ENCODE peak calls at places on chromosomes 2 and 18, in eight cellular contexts. W, L, C, M, D, Q, B and Y are unnamed samples.

GRCh38 chr2:118470297-118470696 is 377.2 kb downstream of the EN1 start:
- DNase-seq in W (no peak), C (no peak), Q (no peak), B (no peak), D (no peak), L (no peak), M (no peak), Y (no peak)

GRCh38 chr2:133579295-133579694 is 11.0 kb upstream of the NCKAP5 start:
- DNase-seq in D (no peak), L (peak), M (no peak), Q (peak), C (no peak), B (peak), W (no peak), Y (peak)

GRCh38 chr18:68469049-68469625 is 245.8 kb downstream of the TMX3 start:
- DNase-seq in B (no peak), M (no peak), L (no peak), C (no peak), Q (no peak), D (no peak), W (no peak), Y (no peak)

GRCh38 chr2:75560022-75560767 is 544 bp downstream of the EVA1A start:
- DNase-seq in D (no peak), Q (peak), L (peak), C (no peak), B (peak), M (peak), W (no peak), Y (peak)

GRCh38 chr2:239991689-239992314 is 33.3 kb downstream of the NDUFA10 start:
- DNase-seq in C (peak), B (peak), Q (peak), D (peak), W (peak), M (peak), L (no peak), Y (peak)

GRCh38 chr2:171400395-171400794 is 33.4 kb downstream of the METTL8 start:
- DNase-seq in L (no peak), Q (no peak), B (no peak), D (no peak), C (no peak), W (no peak), M (no peak), Y (no peak)

GRCh38 chr2:217604527-217605279 is 398.1 kb downstream of the TNS1 start:
- DNase-seq in D (no peak), B (no peak), M (peak), W (peak), Q (no peak), L (peak), C (no peak), Y (no peak)

GRCh38 chr2:150267651-150268415 is 219.6 kb downstream of the RND3 start:
- DNase-seq in B (no peak), L (no peak), D (no peak), C (no peak), M (no peak), Q (no peak), W (no peak), Y (no peak)

GRCh38 chr2:64491426-64491825 is 32.7 kb upstream of the AFTPH start:
- DNase-seq in D (no peak), Q (peak), B (peak), M (no peak), L (no peak), C (no peak), W (no peak), Y (no peak)

GRCh38 chr18:35122586-35123224 is 81.5 kb downstream of the MAPRE2 start:
- DNase-seq in M (peak), Q (no peak), L (no peak), D (no peak), W (peak), C (no peak), B (peak), Y (no peak)

GRCh38 chr2:33278245-33278943 is 198.1 kb upstream of the RASGRP3 start:
- DNase-seq in Q (no peak), W (no peak), B (no peak), M (no peak), C (no peak), L (no peak), D (no peak), Y (no peak)

GRCh38 chr18:48475635-48476549 is 62.9 kb upstream of the CTIF start:
- DNase-seq in D (peak), M (peak), Q (peak), L (no peak), C (peak), B (peak), W (peak), Y (peak)

GRCh38 chr18:66560092-66560491 is 43.8 kb downstream of the CDH19 start:
- DNase-seq in Q (peak), L (no peak), D (peak), W (peak), M (no peak), C (no peak), B (peak), Y (peak)

GRCh38 chr18:36572135-36572856 is 256.5 kb downstream of the TPGS2 start:
- DNase-seq in M (peak), Q (peak), D (peak), W (peak), C (peak), B (peak), L (no peak), Y (peak)

GRCh38 chr2:73985318-73986084 is 791 bp downstream of the TET3 start:
- DNase-seq in B (no peak), W (no peak), C (no peak), M (peak), L (peak), D (peak), Q (no peak), Y (no peak)

GRCh38 chr2:227513113-227513512 is 41.2 kb downstream of the AGFG1 start:
- DNase-seq in C (no peak), D (no peak), M (peak), W (no peak), Q (peak), L (no peak), B (no peak), Y (peak)

GRCh38 chr18:22822024-22822423 is 111.1 kb upstream of the RBBP8 start:
- DNase-seq in Q (peak), W (no peak), C (peak), L (no peak), B (peak), D (no peak), M (no peak), Y (peak)

GRCh38 chr2:127584516-127585033 is 49.1 kb downstream of the MYO7B start:
- DNase-seq in B (no peak), Q (no peak), C (no peak), W (no peak), M (no peak), D (no peak), L (no peak), Y (no peak)

GRCh38 chr2:176507736-176508135 is 238.5 kb downstream of the MTX2 start:
- DNase-seq in M (no peak), Q (no peak), D (no peak), W (no peak), L (no peak), C (no peak), B (no peak), Y (no peak)

GRCh38 chr2:237441605-237442004 is 27.6 kb upstream of the COL6A3 start:
- DNase-seq in L (no peak), W (no peak), B (peak), M (peak), C (no peak), Q (peak), D (no peak), Y (no peak)

GRCh38 chr2:198657520-198658121 is 800.1 kb downstream of the SATB2 start:
- DNase-seq in D (peak), B (peak), L (no peak), C (peak), Q (peak), M (peak), W (no peak), Y (peak)

GRCh38 chr2:43424262-43425207 is 171.3 kb downstream of the THADA start:
- DNase-seq in C (no peak), D (peak), Q (peak), W (no peak), L (no peak), B (no peak), M (no peak), Y (no peak)

GRCh38 chr2:46135230-46135555 is 162.0 kb upstream of the EPAS1 start:
- DNase-seq in L (no peak), B (no peak), W (no peak), M (no peak), D (no peak), Q (no peak), C (no peak), Y (peak)

GRCh38 chr2:36671731-36672130 is 24.8 kb upstream of the VIT start:
- DNase-seq in Q (no peak), C (no peak), W (no peak), D (no peak), M (no peak), B (no peak), L (no peak), Y (no peak)

GRCh38 chr2:113872201-113872600 is 17.7 kb upstream of the ACTR3 start:
- DNase-seq in Q (no peak), W (no peak), M (no peak), L (no peak), B (peak), D (no peak), C (no peak), Y (no peak)

GRCh38 chr2:188046437-188046836 is 245.2 kb upstream of the GULP1 start:
- DNase-seq in M (no peak), L (no peak), Q (peak), D (no peak), C (no peak), W (no peak), B (peak), Y (peak)

GRCh38 chr2:119683717-119684443 is 4.9 kb downstream of the TMEM177 start:
- DNase-seq in Q (peak), D (no peak), B (no peak), C (no peak), W (no peak), M (peak), L (no peak), Y (no peak)

GRCh38 chr2:55431982-55432627 is 12.4 kb upstream of the CCDC88A start:
- DNase-seq in L (no peak), C (peak), B (no peak), W (no peak), D (peak), M (peak), Q (peak), Y (peak)

GRCh38 chr2:26724004-26724750 is 31.7 kb downstream of the KCNK3 start:
- DNase-seq in L (peak), M (no peak), W (no peak), Q (peak), D (peak), C (peak), B (peak), Y (peak)

GRCh38 chr2:221530653-221531037 is 41.5 kb downstream of the EPHA4 start:
- DNase-seq in B (no peak), D (no peak), W (no peak), Q (no peak), C (no peak), M (no peak), L (no peak), Y (no peak)

GRCh38 chr2:32773409-32773808 is 145.6 kb downstream of the TTC27 start:
- DNase-seq in C (no peak), B (no peak), D (no peak), L (no peak), Q (no peak), W (no peak), M (no peak), Y (no peak)

GRCh38 chr2:233556756-233557736 is 9.5 kb downstream of the USP40 start:
- DNase-seq in Q (peak), D (no peak), C (no peak), L (no peak), M (no peak), B (peak), W (no peak), Y (peak)

GRCh38 chr2:56084117-56084936 is 99.5 kb upstream of the CCDC85A start:
- DNase-seq in M (no peak), Q (no peak), W (no peak), C (no peak), B (no peak), D (no peak), L (no peak), Y (no peak)

GRCh38 chr2:54409752-54410151 is 46.4 kb upstream of the SPTBN1 start:
- DNase-seq in D (no peak), W (peak), M (no peak), B (no peak), C (no peak), Q (no peak), L (no peak), Y (no peak)

GRCh38 chr2:237585590-237586221 is 4.8 kb downstream of the RAB17 start:
- DNase-seq in C (no peak), L (no peak), B (no peak), Q (no peak), W (no peak), M (no peak), D (peak), Y (no peak)

GRCh38 chr2:54461251-54461650 is 5.1 kb downstream of the SPTBN1 start:
- DNase-seq in D (no peak), M (no peak), B (peak), Q (peak), W (no peak), C (no peak), L (no peak), Y (no peak)

GRCh38 chr2:64114063-64114911 is 29.9 kb downstream of the PELI1 start:
- DNase-seq in D (no peak), W (no peak), M (no peak), C (no peak), Q (peak), L (no peak), B (peak), Y (peak)

GRCh38 chr2:122236152-122236892 is 480.9 kb downstream of the TSN start:
- DNase-seq in Q (peak), W (no peak), M (peak), D (no peak), B (no peak), C (no peak), L (no peak), Y (no peak)

GRCh38 chr2:229795058-229795457 is 80.7 kb upstream of the DNER start:
- DNase-seq in Q (no peak), M (no peak), D (no peak), W (no peak), B (no peak), C (no peak), L (no peak), Y (no peak)

GRCh38 chr2:241269707-241270520 is 45.6 kb downstream of the HDLBP start:
- DNase-seq in C (no peak), L (no peak), W (no peak), M (no peak), B (no peak), D (no peak), Q (no peak), Y (no peak)
- H3K27ac ChIP-seq in C (no peak), L (no peak), W (no peak), M (no peak), B (no peak), D (no peak), Q (no peak), Y (no peak)

GRCh38 chr2:156436477-156437085 is 402 bp downstream of the GPD2 start:
- DNase-seq in B (no peak), M (no peak), D (no peak), C (no peak), L (no peak), W (no peak), Q (peak), Y (peak)

GRCh38 chr2:156435392-156435724 is 821 bp upstream of the GPD2 start:
- DNase-seq in L (no peak), M (peak), W (peak), C (no peak), D (no peak), B (no peak), Q (no peak), Y (no peak)

GRCh38 chr2:156437272-156437671 is 1.1 kb downstream of the GPD2 start:
- DNase-seq in Q (peak), B (no peak), L (no peak), D (no peak), C (no peak), M (no peak), W (peak), Y (no peak)

GRCh38 chr2:156435725-156436476 is at the start of gene GPD2:
- DNase-seq in B (peak), Q (peak), D (no peak), L (peak), W (peak), C (peak), M (peak), Y (peak)

DNA sequence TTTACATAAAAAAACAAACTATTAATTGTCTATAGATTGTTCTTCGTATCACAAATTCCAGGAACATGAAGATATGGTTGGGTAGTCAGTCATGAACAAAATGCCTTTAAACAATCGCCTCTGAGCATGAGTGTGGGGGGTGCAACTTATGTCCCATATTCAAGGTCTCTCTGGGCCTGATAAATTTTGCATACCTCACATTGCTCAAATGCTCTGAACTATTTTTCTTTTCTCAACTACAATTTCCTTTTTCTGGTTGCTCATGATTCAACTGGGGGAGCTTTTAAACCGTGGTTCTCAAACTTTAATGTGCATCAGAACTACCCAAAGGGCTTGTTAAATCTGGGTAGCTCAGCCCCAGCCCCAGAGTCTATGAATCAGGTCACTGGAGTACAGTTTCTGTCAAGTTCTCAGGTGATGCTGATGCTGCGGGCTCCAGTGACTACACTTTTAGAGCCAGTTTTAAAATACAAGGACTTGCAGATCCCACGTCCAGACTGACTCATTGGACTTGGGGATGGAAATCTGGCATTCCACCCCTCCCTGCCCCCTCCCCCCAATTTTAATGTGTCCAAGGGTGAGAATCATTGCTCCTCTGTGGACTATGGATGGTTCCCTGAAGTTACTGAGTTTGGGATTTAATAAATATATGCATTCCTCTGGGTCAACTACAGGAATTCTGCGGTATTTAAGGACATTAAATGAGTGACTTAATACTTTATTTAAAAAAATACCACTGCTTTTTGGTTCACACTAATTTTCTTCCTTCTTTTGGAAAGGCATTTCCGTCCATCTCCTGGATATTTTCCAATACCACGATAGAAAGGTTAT is 1.5 kb upstream of the GPD2 start:
- DNase-seq in L (no peak), D (no peak), C (no peak), W (no peak), B (peak), M (no peak), Q (no peak), Y (no peak)
- H3K27ac ChIP-seq in L (peak), D (no peak), C (peak), W (peak), B (peak), M (peak), Q (peak), Y (peak)

GRCh38 chr2:99850076-99850710 is 292.2 kb downstream of the AFF3 start:
- DNase-seq in L (no peak), D (no peak), B (no peak), M (no peak), Q (peak), W (no peak), C (no peak), Y (no peak)
- H3K27ac ChIP-seq in L (no peak), D (no peak), B (no peak), M (no peak), Q (no peak), W (no peak), C (no peak), Y (no peak)

GRCh38 chr2:86037141-86037794 is 68.4 kb downstream of the POLR1A start:
- DNase-seq in M (no peak), Q (peak), B (peak), D (no peak), W (no peak), L (peak), C (no peak), Y (peak)

GRCh38 chr2:86038291-86039081 is 67.2 kb downstream of the POLR1A start:
- DNase-seq in Q (peak), L (no peak), W (no peak), D (no peak), M (no peak), B (no peak), C (no peak), Y (peak)

GRCh38 chr2:86036790-86037138 is 68.9 kb downstream of the POLR1A start:
- DNase-seq in D (no peak), Q (no peak), L (no peak), M (no peak), B (no peak), C (no peak), W (no peak), Y (no peak)

GRCh38 chr2:86039178-86039962 is 66.3 kb downstream of the POLR1A start:
- DNase-seq in B (no peak), D (no peak), L (no peak), C (no peak), W (no peak), M (no peak), Q (no peak), Y (no peak)

DNA sequence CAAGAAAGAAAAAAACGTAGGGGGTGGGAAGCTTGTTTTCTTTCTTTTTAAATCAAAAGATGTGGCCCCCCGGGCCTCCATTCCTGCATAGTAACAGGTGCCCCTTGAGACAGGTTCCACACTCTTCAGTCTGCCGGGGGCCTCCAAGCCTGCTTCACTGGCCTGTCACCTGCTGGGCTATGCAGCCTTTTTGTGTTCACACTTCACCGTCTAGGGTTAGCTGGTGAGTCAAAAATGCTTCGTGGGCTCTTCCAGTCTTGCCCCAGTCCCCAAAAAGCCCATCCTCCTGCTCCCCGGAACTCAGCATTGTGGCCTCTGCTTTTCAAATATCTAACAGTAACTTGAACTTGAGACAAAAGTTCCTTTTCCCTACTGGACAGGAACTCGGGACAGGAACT is 67.9 kb downstream of the POLR1A start:
- DNase-seq in C (no peak), B (no peak), Q (no peak), W (no peak), D (no peak), L (no peak), M (no peak), Y (no peak)
- H3K27ac ChIP-seq in C (no peak), B (no peak), Q (peak), W (peak), D (no peak), L (peak), M (no peak), Y (peak)

GRCh38 chr18:44715841-44716240 is 35.2 kb downstream of the SETBP1 start:
- DNase-seq in B (no peak), D (no peak), W (no peak), Q (no peak), C (no peak), L (no peak), M (no peak), Y (no peak)
- H3K27ac ChIP-seq in B (no peak), D (no peak), W (no peak), Q (no peak), C (no peak), L (no peak), M (no peak), Y (no peak)

GRCh38 chr2:47535073-47535472 is 132.1 kb downstream of the MSH2 start:
- DNase-seq in W (no peak), C (no peak), L (no peak), Q (no peak), D (no peak), M (no peak), B (no peak), Y (no peak)
- H3K27ac ChIP-seq in W (no peak), C (no peak), L (no peak), Q (no peak), D (no peak), M (peak), B (no peak), Y (no peak)

GRCh38 chr2:28665041-28665704 is 86.5 kb upstream of the PPP1CB start:
- DNase-seq in Q (peak), M (peak), W (no peak), L (peak), B (peak), D (no peak), C (no peak), Y (peak)
- H3K27ac ChIP-seq in Q (peak), M (peak), W (no peak), L (peak), B (no peak), D (no peak), C (no peak), Y (no peak)